ENCODE peak calls at places on chromosome 14, in ten cellular contexts. One of them, this sample, is unnamed.

GRCh38 chr14:83975435-83976222 is 1554.3 kb upstream of the FLRT2 start:
- DNase-seq in neural progenitor cell: no peak
- DNase-seq in lung: no peak
- DNase-seq in AG04450: no peak
- DNase-seq in uterus: no peak
- DNase-seq in brain microvascular endothelial cell: peak
- DNase-seq in cardiac muscle cell: peak
- DNase-seq in endothelial cell of umbilical vein: peak
- DNase-seq in tibial artery: no peak
- DNase-seq in fibroblast of the aortic adventitia: peak
- DNase-seq in this sample: no peak

GRCh38 chr14:103339561-103339960 is 5.5 kb downstream of the EIF5 start:
- DNase-seq in neural progenitor cell: no peak
- DNase-seq in lung: no peak
- DNase-seq in AG04450: no peak
- DNase-seq in uterus: no peak
- DNase-seq in brain microvascular endothelial cell: no peak
- DNase-seq in cardiac muscle cell: no peak
- DNase-seq in endothelial cell of umbilical vein: no peak
- DNase-seq in tibial artery: no peak
- DNase-seq in fibroblast of the aortic adventitia: no peak
- DNase-seq in this sample: no peak

GRCh38 chr14:63725786-63726185 is 2.1 kb downstream of the SGPP1 start:
- DNase-seq in neural progenitor cell: no peak
- DNase-seq in lung: no peak
- DNase-seq in AG04450: no peak
- DNase-seq in uterus: no peak
- DNase-seq in brain microvascular endothelial cell: no peak
- DNase-seq in cardiac muscle cell: no peak
- DNase-seq in endothelial cell of umbilical vein: peak
- DNase-seq in tibial artery: no peak
- DNase-seq in fibroblast of the aortic adventitia: peak
- DNase-seq in this sample: no peak

GRCh38 chr14:99784508-99784907 is 8.7 kb upstream of the EML1 start:
- DNase-seq in neural progenitor cell: no peak
- DNase-seq in lung: no peak
- DNase-seq in AG04450: no peak
- DNase-seq in uterus: peak
- DNase-seq in brain microvascular endothelial cell: no peak
- DNase-seq in cardiac muscle cell: no peak
- DNase-seq in endothelial cell of umbilical vein: no peak
- DNase-seq in tibial artery: no peak
- DNase-seq in fibroblast of the aortic adventitia: no peak
- DNase-seq in this sample: no peak

GRCh38 chr14:101116486-101117130 is 213.1 kb upstream of the RTL1 start:
- DNase-seq in neural progenitor cell: no peak
- DNase-seq in lung: peak
- DNase-seq in AG04450: no peak
- DNase-seq in uterus: no peak
- DNase-seq in brain microvascular endothelial cell: no peak
- DNase-seq in cardiac muscle cell: no peak
- DNase-seq in endothelial cell of umbilical vein: no peak
- DNase-seq in tibial artery: peak
- DNase-seq in fibroblast of the aortic adventitia: no peak
- DNase-seq in this sample: no peak

GRCh38 chr14:74413622-74414021 is 12.4 kb downstream of the SYNDIG1L start:
- DNase-seq in neural progenitor cell: no peak
- DNase-seq in lung: no peak
- DNase-seq in AG04450: no peak
- DNase-seq in uterus: no peak
- DNase-seq in brain microvascular endothelial cell: no peak
- DNase-seq in cardiac muscle cell: no peak
- DNase-seq in endothelial cell of umbilical vein: no peak
- DNase-seq in tibial artery: no peak
- DNase-seq in fibroblast of the aortic adventitia: no peak
- DNase-seq in this sample: no peak

GRCh38 chr14:55454264-55455151 is 14.1 kb upstream of the TBPL2 start:
- DNase-seq in neural progenitor cell: peak
- DNase-seq in lung: no peak
- DNase-seq in AG04450: peak
- DNase-seq in uterus: peak
- DNase-seq in brain microvascular endothelial cell: peak
- DNase-seq in cardiac muscle cell: peak
- DNase-seq in endothelial cell of umbilical vein: peak
- DNase-seq in tibial artery: no peak
- DNase-seq in fibroblast of the aortic adventitia: peak
- DNase-seq in this sample: peak

GRCh38 chr14:49052516-49052915 is 533.7 kb downstream of the RPS29 start:
- DNase-seq in neural progenitor cell: no peak
- DNase-seq in lung: no peak
- DNase-seq in AG04450: no peak
- DNase-seq in uterus: no peak
- DNase-seq in brain microvascular endothelial cell: peak
- DNase-seq in cardiac muscle cell: no peak
- DNase-seq in endothelial cell of umbilical vein: no peak
- DNase-seq in tibial artery: no peak
- DNase-seq in fibroblast of the aortic adventitia: no peak
- DNase-seq in this sample: no peak

GRCh38 chr14:66315548-66315947 is 170.6 kb upstream of the CCDC196 start:
- DNase-seq in neural progenitor cell: peak
- DNase-seq in lung: no peak
- DNase-seq in AG04450: no peak
- DNase-seq in uterus: no peak
- DNase-seq in brain microvascular endothelial cell: no peak
- DNase-seq in cardiac muscle cell: no peak
- DNase-seq in endothelial cell of umbilical vein: no peak
- DNase-seq in tibial artery: no peak
- DNase-seq in fibroblast of the aortic adventitia: no peak
- DNase-seq in this sample: no peak

GRCh38 chr14:68511727-68512047 is 281.2 kb downstream of the ZFP36L1 start:
- DNase-seq in neural progenitor cell: no peak
- DNase-seq in lung: no peak
- DNase-seq in AG04450: no peak
- DNase-seq in uterus: no peak
- DNase-seq in brain microvascular endothelial cell: no peak
- DNase-seq in cardiac muscle cell: no peak
- DNase-seq in endothelial cell of umbilical vein: no peak
- DNase-seq in tibial artery: no peak
- DNase-seq in fibroblast of the aortic adventitia: no peak
- DNase-seq in this sample: no peak

GRCh38 chr14:41868396-41868795 is 261.7 kb downstream of the LRFN5 start:
- DNase-seq in neural progenitor cell: peak
- DNase-seq in lung: no peak
- DNase-seq in AG04450: no peak
- DNase-seq in uterus: no peak
- DNase-seq in brain microvascular endothelial cell: no peak
- DNase-seq in cardiac muscle cell: peak
- DNase-seq in endothelial cell of umbilical vein: no peak
- DNase-seq in tibial artery: no peak
- DNase-seq in fibroblast of the aortic adventitia: no peak
- DNase-seq in this sample: no peak

DNA sequence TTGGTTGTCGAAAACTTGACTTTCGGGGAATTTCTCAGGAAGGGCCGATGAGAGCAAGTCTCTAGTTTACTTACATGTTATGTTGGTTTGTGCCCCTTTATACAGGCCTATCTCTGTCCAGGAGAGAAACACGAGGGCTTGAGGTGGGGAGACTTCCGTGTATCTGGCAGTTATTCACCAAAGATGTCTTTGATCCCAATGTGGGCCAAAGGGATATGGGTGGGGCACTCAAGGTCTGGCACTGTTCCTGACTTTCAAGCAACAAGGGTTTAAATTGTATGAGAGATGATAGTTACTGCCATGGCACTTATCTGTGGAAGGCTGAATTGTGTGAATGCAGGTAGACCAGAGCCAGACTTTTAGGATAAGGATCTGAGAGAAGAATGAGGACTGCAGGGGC is 137.2 kb upstream of the DHRS4 start:
- DNase-seq in neural progenitor cell: no peak
- DNase-seq in lung: no peak
- DNase-seq in AG04450: no peak
- DNase-seq in uterus: no peak
- DNase-seq in brain microvascular endothelial cell: no peak
- DNase-seq in cardiac muscle cell: no peak
- DNase-seq in endothelial cell of umbilical vein: no peak
- DNase-seq in tibial artery: no peak
- DNase-seq in fibroblast of the aortic adventitia: no peak
- DNase-seq in this sample: no peak
- H3K4me3 ChIP-seq in neural progenitor cell: no peak
- H3K4me3 ChIP-seq in lung: no peak
- H3K4me3 ChIP-seq in AG04450: no peak
- H3K4me3 ChIP-seq in uterus: no peak
- H3K4me3 ChIP-seq in brain microvascular endothelial cell: no peak
- H3K4me3 ChIP-seq in cardiac muscle cell: no peak
- H3K4me3 ChIP-seq in endothelial cell of umbilical vein: no peak
- H3K4me3 ChIP-seq in tibial artery: no peak
- H3K4me3 ChIP-seq in fibroblast of the aortic adventitia: no peak
- H3K4me3 ChIP-seq in this sample: no peak

GRCh38 chr14:86055512-86055911 is 525.6 kb downstream of the FLRT2 start:
- DNase-seq in neural progenitor cell: peak
- DNase-seq in lung: no peak
- DNase-seq in AG04450: no peak
- DNase-seq in uterus: no peak
- DNase-seq in brain microvascular endothelial cell: no peak
- DNase-seq in cardiac muscle cell: peak
- DNase-seq in endothelial cell of umbilical vein: peak
- DNase-seq in tibial artery: no peak
- DNase-seq in fibroblast of the aortic adventitia: peak
- DNase-seq in this sample: no peak
- TF ChIP-seq CTCF in neural progenitor cell: peak
- TF ChIP-seq CTCF in lung: no peak
- TF ChIP-seq CTCF in AG04450: peak
- TF ChIP-seq CTCF in uterus: no peak
- TF ChIP-seq CTCF in brain microvascular endothelial cell: peak
- TF ChIP-seq CTCF in cardiac muscle cell: no peak
- TF ChIP-seq CTCF in endothelial cell of umbilical vein: peak
- TF ChIP-seq CTCF in tibial artery: no peak
- TF ChIP-seq CTCF in fibroblast of the aortic adventitia: no peak
- TF ChIP-seq CTCF in this sample: no peak

DNA sequence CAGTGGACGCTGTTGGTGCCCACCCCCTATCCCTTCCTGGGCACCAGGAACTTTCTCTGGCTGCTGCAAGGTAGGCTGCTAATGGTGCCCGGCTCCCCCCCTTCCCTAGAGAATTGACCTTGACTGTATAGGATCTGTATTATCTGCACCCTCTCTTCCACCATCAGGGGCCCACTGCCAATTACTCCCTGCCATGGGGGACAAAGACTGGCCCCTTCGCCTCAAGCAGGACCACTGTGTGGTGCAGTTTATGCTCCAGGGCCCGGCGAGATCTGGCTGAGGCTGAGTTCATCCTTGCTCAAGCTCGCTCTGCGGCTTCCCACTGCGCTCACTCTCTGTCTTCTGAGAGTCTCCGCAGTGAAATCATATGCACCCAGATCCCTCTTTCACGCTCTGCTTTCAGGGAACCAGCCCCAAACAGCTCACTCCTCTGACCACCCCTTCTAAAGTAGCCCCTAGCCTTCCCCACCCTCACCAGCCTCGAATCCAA is 95.2 kb downstream of the LGMN start:
- DNase-seq in neural progenitor cell: no peak
- DNase-seq in lung: no peak
- DNase-seq in AG04450: no peak
- DNase-seq in uterus: no peak
- DNase-seq in brain microvascular endothelial cell: no peak
- DNase-seq in cardiac muscle cell: no peak
- DNase-seq in endothelial cell of umbilical vein: no peak
- DNase-seq in tibial artery: no peak
- DNase-seq in fibroblast of the aortic adventitia: no peak
- DNase-seq in this sample: no peak
- H3K4me3 ChIP-seq in neural progenitor cell: no peak
- H3K4me3 ChIP-seq in lung: no peak
- H3K4me3 ChIP-seq in AG04450: no peak
- H3K4me3 ChIP-seq in uterus: no peak
- H3K4me3 ChIP-seq in brain microvascular endothelial cell: no peak
- H3K4me3 ChIP-seq in cardiac muscle cell: no peak
- H3K4me3 ChIP-seq in endothelial cell of umbilical vein: no peak
- H3K4me3 ChIP-seq in tibial artery: peak
- H3K4me3 ChIP-seq in fibroblast of the aortic adventitia: no peak
- H3K4me3 ChIP-seq in this sample: no peak

DNA sequence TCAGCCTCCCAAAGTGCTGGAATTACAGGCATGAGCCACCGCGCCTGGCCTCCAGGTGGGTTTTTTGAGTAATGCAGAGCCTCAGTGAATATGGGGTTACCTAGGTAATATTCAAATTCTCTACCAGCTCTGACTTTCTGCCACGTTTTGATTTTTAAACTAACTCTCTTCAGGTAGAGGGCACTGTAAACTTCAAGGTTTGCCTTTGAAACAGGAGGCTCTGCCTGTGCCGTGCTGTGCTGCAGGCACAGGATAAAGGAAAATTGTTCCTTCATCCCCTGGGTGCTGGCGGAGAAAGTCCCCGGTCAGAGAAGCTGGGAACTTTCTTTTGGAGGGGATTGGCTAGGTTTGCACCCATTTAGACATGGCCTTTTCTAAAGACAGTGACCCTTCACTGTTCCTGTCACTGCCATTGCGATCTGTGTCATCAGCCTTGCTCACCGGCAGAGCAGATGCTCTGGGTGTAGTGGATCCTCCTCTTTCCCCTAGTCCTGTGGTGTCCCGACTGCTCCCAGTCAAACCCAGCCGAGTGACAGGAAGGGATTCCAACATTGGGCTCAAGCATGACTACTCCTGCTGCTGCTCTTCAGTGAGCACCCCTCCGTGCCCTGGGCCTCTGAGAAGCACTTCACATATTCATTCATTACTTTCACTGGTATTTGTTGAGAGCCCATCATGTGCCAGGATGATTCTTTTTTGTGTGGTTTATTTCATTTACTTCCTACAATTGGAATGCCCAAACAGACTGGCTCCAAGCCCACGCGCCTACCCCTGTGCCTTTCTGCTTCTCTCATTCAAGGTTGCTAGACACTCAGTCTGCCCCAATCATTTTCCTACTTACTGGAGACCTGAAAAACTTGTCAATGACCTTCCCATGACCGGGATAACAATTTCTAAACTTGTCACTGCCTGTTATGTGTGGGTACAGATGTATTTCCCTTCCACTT is 103.6 kb downstream of the TMEM30B start:
- DNase-seq in neural progenitor cell: no peak
- DNase-seq in lung: no peak
- DNase-seq in AG04450: no peak
- DNase-seq in uterus: no peak
- DNase-seq in brain microvascular endothelial cell: no peak
- DNase-seq in cardiac muscle cell: no peak
- DNase-seq in endothelial cell of umbilical vein: no peak
- DNase-seq in tibial artery: no peak
- DNase-seq in fibroblast of the aortic adventitia: no peak
- DNase-seq in this sample: no peak
- TF ChIP-seq CTCF in neural progenitor cell: no peak
- TF ChIP-seq CTCF in lung: no peak
- TF ChIP-seq CTCF in AG04450: no peak
- TF ChIP-seq CTCF in uterus: no peak
- TF ChIP-seq CTCF in brain microvascular endothelial cell: no peak
- TF ChIP-seq CTCF in cardiac muscle cell: no peak
- TF ChIP-seq CTCF in endothelial cell of umbilical vein: no peak
- TF ChIP-seq CTCF in tibial artery: no peak
- TF ChIP-seq CTCF in fibroblast of the aortic adventitia: no peak
- TF ChIP-seq CTCF in this sample: no peak

GRCh38 chr14:102226356-102227125 is 78.4 kb downstream of the MOK start:
- DNase-seq in neural progenitor cell: no peak
- DNase-seq in lung: no peak
- DNase-seq in AG04450: no peak
- DNase-seq in uterus: no peak
- DNase-seq in brain microvascular endothelial cell: no peak
- DNase-seq in cardiac muscle cell: no peak
- DNase-seq in endothelial cell of umbilical vein: no peak
- DNase-seq in tibial artery: no peak
- DNase-seq in fibroblast of the aortic adventitia: no peak
- DNase-seq in this sample: no peak
- H3K4me3 ChIP-seq in neural progenitor cell: no peak
- H3K4me3 ChIP-seq in lung: no peak
- H3K4me3 ChIP-seq in AG04450: no peak
- H3K4me3 ChIP-seq in uterus: no peak
- H3K4me3 ChIP-seq in brain microvascular endothelial cell: no peak
- H3K4me3 ChIP-seq in cardiac muscle cell: no peak
- H3K4me3 ChIP-seq in endothelial cell of umbilical vein: no peak
- H3K4me3 ChIP-seq in tibial artery: no peak
- H3K4me3 ChIP-seq in fibroblast of the aortic adventitia: no peak
- H3K4me3 ChIP-seq in this sample: no peak